ENCODE peak calls at places on chromosomes 13 and 19, in nine cellular contexts. One of them, this sample, is unnamed.

GRCh38 chr13:114010401-114011101 is 36.7 kb upstream of the C13orf46 start:
- DNase-seq in ovary: no peak
- DNase-seq in heart left ventricle: no peak
- DNase-seq in posterior cingulate gyrus: peak
- DNase-seq in HS-5: no peak
- DNase-seq in pancreas: no peak
- DNase-seq in NB4: no peak
- DNase-seq in GF-D8: no peak
- DNase-seq in GM04503: no peak
- DNase-seq in this sample: no peak

GRCh38 chr19:32498641-32499200 is 82.3 kb upstream of the PDCD5 start:
- DNase-seq in ovary: no peak
- DNase-seq in heart left ventricle: no peak
- DNase-seq in posterior cingulate gyrus: no peak
- DNase-seq in HS-5: no peak
- DNase-seq in pancreas: no peak
- DNase-seq in NB4: peak
- DNase-seq in GF-D8: no peak
- DNase-seq in GM04503: no peak
- DNase-seq in this sample: peak

GRCh38 chr19:16224266-16225045 is 26.7 kb downstream of the AP1M1 start:
- DNase-seq in ovary: no peak
- DNase-seq in heart left ventricle: no peak
- DNase-seq in posterior cingulate gyrus: no peak
- DNase-seq in HS-5: no peak
- DNase-seq in pancreas: no peak
- DNase-seq in NB4: no peak
- DNase-seq in GF-D8: no peak
- DNase-seq in GM04503: no peak
- DNase-seq in this sample: no peak

GRCh38 chr19:50550594-50550966 is 17.7 kb downstream of the LRRC4B start:
- DNase-seq in ovary: no peak
- DNase-seq in heart left ventricle: no peak
- DNase-seq in posterior cingulate gyrus: no peak
- DNase-seq in HS-5: no peak
- DNase-seq in pancreas: no peak
- DNase-seq in NB4: no peak
- DNase-seq in GF-D8: no peak
- DNase-seq in GM04503: no peak
- DNase-seq in this sample: no peak

GRCh38 chr19:21519488-21519887 is 14.1 kb downstream of the ZNF429 start:
- DNase-seq in ovary: no peak
- DNase-seq in heart left ventricle: no peak
- DNase-seq in posterior cingulate gyrus: no peak
- DNase-seq in HS-5: no peak
- DNase-seq in pancreas: no peak
- DNase-seq in NB4: peak
- DNase-seq in GF-D8: no peak
- DNase-seq in GM04503: no peak
- DNase-seq in this sample: no peak

GRCh38 chr19:33580645-33581037 is 41.1 kb upstream of the CHST8 start:
- DNase-seq in ovary: no peak
- DNase-seq in heart left ventricle: no peak
- DNase-seq in posterior cingulate gyrus: peak
- DNase-seq in HS-5: no peak
- DNase-seq in pancreas: no peak
- DNase-seq in NB4: no peak
- DNase-seq in GF-D8: no peak
- DNase-seq in GM04503: no peak
- DNase-seq in this sample: no peak

GRCh38 chr13:113533441-113533840 is 42.9 kb upstream of the DCUN1D2 start:
- DNase-seq in ovary: no peak
- DNase-seq in heart left ventricle: no peak
- DNase-seq in posterior cingulate gyrus: no peak
- DNase-seq in HS-5: no peak
- DNase-seq in pancreas: no peak
- DNase-seq in NB4: no peak
- DNase-seq in GF-D8: no peak
- DNase-seq in GM04503: no peak
- DNase-seq in this sample: no peak

GRCh38 chr19:35204799-35205732 is 23.5 kb downstream of the FAM187B start:
- DNase-seq in ovary: no peak
- DNase-seq in heart left ventricle: no peak
- DNase-seq in posterior cingulate gyrus: no peak
- DNase-seq in HS-5: no peak
- DNase-seq in pancreas: no peak
- DNase-seq in NB4: peak
- DNase-seq in GF-D8: peak
- DNase-seq in GM04503: no peak
- DNase-seq in this sample: no peak

GRCh38 chr19:13044160-13044853 is 49.0 kb downstream of the NFIX start:
- DNase-seq in ovary: no peak
- DNase-seq in heart left ventricle: no peak
- DNase-seq in posterior cingulate gyrus: no peak
- DNase-seq in HS-5: no peak
- DNase-seq in pancreas: no peak
- DNase-seq in NB4: no peak
- DNase-seq in GF-D8: no peak
- DNase-seq in GM04503: no peak
- DNase-seq in this sample: peak

GRCh38 chr19:45391346-45391745 is 13.5 kb downstream of the PPP1R13L start:
- DNase-seq in ovary: no peak
- DNase-seq in heart left ventricle: no peak
- DNase-seq in posterior cingulate gyrus: no peak
- DNase-seq in HS-5: no peak
- DNase-seq in pancreas: no peak
- DNase-seq in NB4: peak
- DNase-seq in GF-D8: no peak
- DNase-seq in GM04503: no peak
- DNase-seq in this sample: no peak

GRCh38 chr19:19366691-19367396 is 38.6 kb upstream of the GATAD2A start:
- DNase-seq in ovary: peak
- DNase-seq in heart left ventricle: peak
- DNase-seq in posterior cingulate gyrus: no peak
- DNase-seq in HS-5: no peak
- DNase-seq in pancreas: peak
- DNase-seq in NB4: peak
- DNase-seq in GF-D8: peak
- DNase-seq in GM04503: no peak
- DNase-seq in this sample: peak

GRCh38 chr13:41060723-41061074 is 610 bp upstream of the WBP4 start:
- DNase-seq in ovary: peak
- DNase-seq in heart left ventricle: peak
- DNase-seq in posterior cingulate gyrus: peak
- DNase-seq in HS-5: no peak
- DNase-seq in pancreas: peak
- DNase-seq in NB4: peak
- DNase-seq in GF-D8: peak
- DNase-seq in GM04503: no peak
- DNase-seq in this sample: peak

GRCh38 chr19:1452802-1453524 is 3.0 kb downstream of the APC2 start:
- DNase-seq in ovary: no peak
- DNase-seq in heart left ventricle: no peak
- DNase-seq in posterior cingulate gyrus: no peak
- DNase-seq in HS-5: no peak
- DNase-seq in pancreas: no peak
- DNase-seq in NB4: no peak
- DNase-seq in GF-D8: no peak
- DNase-seq in GM04503: no peak
- DNase-seq in this sample: no peak

GRCh38 chr19:423691-424466 is 14.9 kb upstream of the C2CD4C start:
- DNase-seq in ovary: no peak
- DNase-seq in heart left ventricle: no peak
- DNase-seq in posterior cingulate gyrus: no peak
- DNase-seq in HS-5: no peak
- DNase-seq in pancreas: no peak
- DNase-seq in NB4: no peak
- DNase-seq in GF-D8: no peak
- DNase-seq in GM04503: no peak
- DNase-seq in this sample: no peak

GRCh38 chr13:30103161-30103858 is 204.0 kb downstream of the KATNAL1 start:
- DNase-seq in ovary: no peak
- DNase-seq in heart left ventricle: no peak
- DNase-seq in posterior cingulate gyrus: no peak
- DNase-seq in HS-5: no peak
- DNase-seq in pancreas: no peak
- DNase-seq in NB4: peak
- DNase-seq in GF-D8: peak
- DNase-seq in GM04503: no peak
- DNase-seq in this sample: no peak

GRCh38 chr19:2097330-2098327 is 914 bp downstream of the IZUMO4 start:
- DNase-seq in ovary: peak
- DNase-seq in heart left ventricle: no peak
- DNase-seq in posterior cingulate gyrus: no peak
- DNase-seq in HS-5: no peak
- DNase-seq in pancreas: peak
- DNase-seq in NB4: no peak
- DNase-seq in GF-D8: no peak
- DNase-seq in GM04503: no peak
- DNase-seq in this sample: peak

GRCh38 chr13:106281426-106281825 is 254.0 kb downstream of the EFNB2 start:
- DNase-seq in ovary: no peak
- DNase-seq in heart left ventricle: no peak
- DNase-seq in posterior cingulate gyrus: no peak
- DNase-seq in HS-5: no peak
- DNase-seq in pancreas: no peak
- DNase-seq in NB4: no peak
- DNase-seq in GF-D8: no peak
- DNase-seq in GM04503: no peak
- DNase-seq in this sample: no peak

GRCh38 chr19:18590273-18591272 is 2.0 kb downstream of the REX1BD start:
- DNase-seq in ovary: no peak
- DNase-seq in heart left ventricle: no peak
- DNase-seq in posterior cingulate gyrus: peak
- DNase-seq in HS-5: no peak
- DNase-seq in pancreas: no peak
- DNase-seq in NB4: no peak
- DNase-seq in GF-D8: no peak
- DNase-seq in GM04503: no peak
- DNase-seq in this sample: no peak

GRCh38 chr13:92807343-92807742 is 419.3 kb upstream of the GPC6 start:
- DNase-seq in ovary: no peak
- DNase-seq in heart left ventricle: no peak
- DNase-seq in posterior cingulate gyrus: no peak
- DNase-seq in HS-5: no peak
- DNase-seq in pancreas: no peak
- DNase-seq in NB4: no peak
- DNase-seq in GF-D8: no peak
- DNase-seq in GM04503: no peak
- DNase-seq in this sample: no peak

GRCh38 chr19:16022681-16023557 is 53.4 kb upstream of the TPM4 start:
- DNase-seq in ovary: no peak
- DNase-seq in heart left ventricle: no peak
- DNase-seq in posterior cingulate gyrus: no peak
- DNase-seq in HS-5: no peak
- DNase-seq in pancreas: no peak
- DNase-seq in NB4: no peak
- DNase-seq in GF-D8: no peak
- DNase-seq in GM04503: no peak
- DNase-seq in this sample: no peak

GRCh38 chr19:46115396-46116109 is 8.9 kb downstream of the IGFL3 start:
- DNase-seq in ovary: no peak
- DNase-seq in heart left ventricle: no peak
- DNase-seq in posterior cingulate gyrus: no peak
- DNase-seq in HS-5: peak
- DNase-seq in pancreas: no peak
- DNase-seq in NB4: peak
- DNase-seq in GF-D8: no peak
- DNase-seq in GM04503: no peak
- DNase-seq in this sample: peak

GRCh38 chr19:13691569-13691968 is 72.8 kb upstream of the MRI1 start:
- DNase-seq in ovary: no peak
- DNase-seq in heart left ventricle: no peak
- DNase-seq in posterior cingulate gyrus: no peak
- DNase-seq in HS-5: no peak
- DNase-seq in pancreas: no peak
- DNase-seq in NB4: no peak
- DNase-seq in GF-D8: no peak
- DNase-seq in GM04503: no peak
- DNase-seq in this sample: no peak

GRCh38 chr19:18428837-18429674 is 8.9 kb downstream of the ISYNA1 start:
- DNase-seq in ovary: peak
- DNase-seq in heart left ventricle: peak
- DNase-seq in posterior cingulate gyrus: peak
- DNase-seq in HS-5: no peak
- DNase-seq in pancreas: peak
- DNase-seq in NB4: peak
- DNase-seq in GF-D8: no peak
- DNase-seq in GM04503: no peak
- DNase-seq in this sample: peak

GRCh38 chr13:110137677-110138008 is 169.3 kb downstream of the COL4A1 start:
- DNase-seq in ovary: no peak
- DNase-seq in heart left ventricle: peak
- DNase-seq in posterior cingulate gyrus: no peak
- DNase-seq in HS-5: no peak
- DNase-seq in pancreas: no peak
- DNase-seq in NB4: no peak
- DNase-seq in GF-D8: no peak
- DNase-seq in GM04503: no peak
- DNase-seq in this sample: peak

GRCh38 chr19:49907745-49908446 is 11.2 kb upstream of the IL4I1 start:
- DNase-seq in ovary: no peak
- DNase-seq in heart left ventricle: no peak
- DNase-seq in posterior cingulate gyrus: no peak
- DNase-seq in HS-5: no peak
- DNase-seq in pancreas: no peak
- DNase-seq in NB4: no peak
- DNase-seq in GF-D8: no peak
- DNase-seq in GM04503: no peak
- DNase-seq in this sample: no peak

GRCh38 chr19:33199441-33200265 is 5.5 kb downstream of the LRP3 start:
- DNase-seq in ovary: no peak
- DNase-seq in heart left ventricle: no peak
- DNase-seq in posterior cingulate gyrus: no peak
- DNase-seq in HS-5: no peak
- DNase-seq in pancreas: no peak
- DNase-seq in NB4: peak
- DNase-seq in GF-D8: peak
- DNase-seq in GM04503: no peak
- DNase-seq in this sample: peak

GRCh38 chr19:54653181-54653809 is 9.5 kb upstream of the LILRB4 start:
- DNase-seq in ovary: no peak
- DNase-seq in heart left ventricle: no peak
- DNase-seq in posterior cingulate gyrus: no peak
- DNase-seq in HS-5: peak
- DNase-seq in pancreas: no peak
- DNase-seq in NB4: peak
- DNase-seq in GF-D8: peak
- DNase-seq in GM04503: no peak
- DNase-seq in this sample: peak

GRCh38 chr19:23283925-23284324 is 33.7 kb upstream of the ZNF724 start:
- DNase-seq in ovary: no peak
- DNase-seq in heart left ventricle: peak
- DNase-seq in posterior cingulate gyrus: no peak
- DNase-seq in HS-5: no peak
- DNase-seq in pancreas: peak
- DNase-seq in NB4: peak
- DNase-seq in GF-D8: no peak
- DNase-seq in GM04503: no peak
- DNase-seq in this sample: peak

GRCh38 chr13:110525328-110526319 is 35.9 kb downstream of the RAB20 start:
- DNase-seq in ovary: peak
- DNase-seq in heart left ventricle: peak
- DNase-seq in posterior cingulate gyrus: no peak
- DNase-seq in HS-5: no peak
- DNase-seq in pancreas: no peak
- DNase-seq in NB4: no peak
- DNase-seq in GF-D8: no peak
- DNase-seq in GM04503: no peak
- DNase-seq in this sample: peak

GRCh38 chr13:75222031-75222430 is 259.9 kb downstream of the TBC1D4 start:
- DNase-seq in ovary: no peak
- DNase-seq in heart left ventricle: no peak
- DNase-seq in posterior cingulate gyrus: no peak
- DNase-seq in HS-5: no peak
- DNase-seq in pancreas: no peak
- DNase-seq in NB4: peak
- DNase-seq in GF-D8: no peak
- DNase-seq in GM04503: no peak
- DNase-seq in this sample: no peak

GRCh38 chr13:31204592-31204991 is 4.8 kb downstream of the B3GLCT start:
- DNase-seq in ovary: no peak
- DNase-seq in heart left ventricle: no peak
- DNase-seq in posterior cingulate gyrus: no peak
- DNase-seq in HS-5: no peak
- DNase-seq in pancreas: no peak
- DNase-seq in NB4: peak
- DNase-seq in GF-D8: no peak
- DNase-seq in GM04503: no peak
- DNase-seq in this sample: peak

This sample was measured in kidney tubule cell.